ENCODE peak calls at places on chromosomes 6 and 20, in four cellular contexts. U is K562, Z is GM12878, J is HepG2. F is an unnamed sample.

GRCh38 chr20:2873747-2874041 is 413 bp downstream of the PTPRA start:
- DNase-seq in Z (no peak), U (peak; percentile 61), J (peak; percentile 55), F (peak; percentile 88)

GRCh38 chr20:33947709-33948295 is 45.9 kb upstream of the RALY start:
- DNase-seq in U (peak; percentile 91), Z (peak; percentile 19), J (peak; percentile 83), F (peak; percentile 53)

GRCh38 chr6:4291453-4292403 is 156.4 kb upstream of the ECI2 start:
- DNase-seq in U (peak; percentile 24), J (peak; percentile 20), Z (no peak), F (no peak)

GRCh38 chr6:151733680-151734320 is 73.7 kb upstream of the ESR1 start:
- DNase-seq in Z (no peak), U (no peak), J (no peak), F (no peak)

GRCh38 chr20:36144336-36144735 is 10.2 kb upstream of the EPB41L1 start:
- DNase-seq in U (no peak), J (no peak), Z (no peak), F (no peak)

GRCh38 chr20:31430568-31431095 is 9.8 kb upstream of the DEFB123 start:
- DNase-seq in J (no peak), Z (no peak), U (no peak), F (no peak)

GRCh38 chr6:46626228-46626909 is 26.2 kb downstream of the CYP39A1 start:
- DNase-seq in U (no peak), Z (peak; percentile 7), J (peak; percentile 33), F (peak; percentile 6)

GRCh38 chr6:110689275-110689935 is 125.9 kb downstream of the CDK19 start:
- DNase-seq in J (no peak), Z (no peak), U (no peak), F (no peak)

GRCh38 chr6:107819976-107820551 is 4.0 kb downstream of the SCML4 start:
- DNase-seq in Z (no peak), J (no peak), U (no peak), F (peak; percentile 61)

GRCh38 chr20:6053776-6054688 is at the start of gene LRRN4:
- DNase-seq in J (peak; percentile 34), U (no peak), Z (no peak), F (no peak)

GRCh38 chr6:122530440-122531046 is 58.9 kb upstream of the SERINC1 start:
- DNase-seq in J (peak; percentile 69), U (peak; percentile 59), Z (peak; percentile 27), F (peak; percentile 44)

GRCh38 chr6:155066371-155066770 is 71.3 kb downstream of the TIAM2 start:
- DNase-seq in Z (no peak), J (no peak), U (no peak), F (no peak)

GRCh38 chr6:138590796-138591709 is 91.8 kb upstream of the NHSL1 start:
- DNase-seq in Z (peak; percentile 31), U (peak; percentile 73), J (peak; percentile 89), F (peak; percentile 51)

GRCh38 chr6:142570221-142570671 is 268.4 kb downstream of the ADGRG6 start:
- DNase-seq in Z (no peak), J (peak; percentile 40), U (no peak), F (no peak)

GRCh38 chr6:167235421-167236238 is 55.5 kb upstream of the UNC93A start:
- DNase-seq in U (no peak), J (no peak), Z (no peak), F (no peak)

GRCh38 chr6:109503327-109504224 is 20.6 kb upstream of the ZBTB24 start:
- DNase-seq in U (no peak), J (no peak), Z (no peak), F (no peak)
- TF ChIP-seq ZBTB33 in U (no peak), J (no peak), Z (no peak), F (no peak)

GRCh38 chr20:4947817-4948559 is 53.3 kb downstream of the SLC23A2 start:
- DNase-seq in J (no peak), U (no peak), Z (no peak), F (no peak)
- TF ChIP-seq NFIC in J (no peak), U (no peak), Z (no peak), F (no peak)

GRCh38 chr6:135423649-135424128 is 73.9 kb downstream of the AHI1 start:
- DNase-seq in Z (peak; percentile 16), J (peak; percentile 52), U (peak; percentile 36), F (peak; percentile 18)

GRCh38 chr6:135418040-135418439 is 79.5 kb downstream of the AHI1 start:
- DNase-seq in Z (no peak), J (no peak), U (no peak), F (no peak)

GRCh38 chr6:135424385-135424784 is 73.2 kb downstream of the AHI1 start:
- DNase-seq in U (no peak), J (no peak), Z (no peak), F (no peak)

GRCh38 chr6:135419162-135419561 is 78.4 kb downstream of the AHI1 start:
- DNase-seq in U (no peak), Z (no peak), J (no peak), F (no peak)
- TF ChIP-seq ZBTB33 in U (no peak), Z (no peak), J (no peak), F (no peak)

GRCh38 chr6:169720207-169720855 is 4.0 kb downstream of the PHF10 start:
- DNase-seq in U (no peak), J (no peak), Z (no peak), F (no peak)
- TF ChIP-seq NFIC in U (no peak), J (no peak), Z (no peak), F (no peak)

DNA sequence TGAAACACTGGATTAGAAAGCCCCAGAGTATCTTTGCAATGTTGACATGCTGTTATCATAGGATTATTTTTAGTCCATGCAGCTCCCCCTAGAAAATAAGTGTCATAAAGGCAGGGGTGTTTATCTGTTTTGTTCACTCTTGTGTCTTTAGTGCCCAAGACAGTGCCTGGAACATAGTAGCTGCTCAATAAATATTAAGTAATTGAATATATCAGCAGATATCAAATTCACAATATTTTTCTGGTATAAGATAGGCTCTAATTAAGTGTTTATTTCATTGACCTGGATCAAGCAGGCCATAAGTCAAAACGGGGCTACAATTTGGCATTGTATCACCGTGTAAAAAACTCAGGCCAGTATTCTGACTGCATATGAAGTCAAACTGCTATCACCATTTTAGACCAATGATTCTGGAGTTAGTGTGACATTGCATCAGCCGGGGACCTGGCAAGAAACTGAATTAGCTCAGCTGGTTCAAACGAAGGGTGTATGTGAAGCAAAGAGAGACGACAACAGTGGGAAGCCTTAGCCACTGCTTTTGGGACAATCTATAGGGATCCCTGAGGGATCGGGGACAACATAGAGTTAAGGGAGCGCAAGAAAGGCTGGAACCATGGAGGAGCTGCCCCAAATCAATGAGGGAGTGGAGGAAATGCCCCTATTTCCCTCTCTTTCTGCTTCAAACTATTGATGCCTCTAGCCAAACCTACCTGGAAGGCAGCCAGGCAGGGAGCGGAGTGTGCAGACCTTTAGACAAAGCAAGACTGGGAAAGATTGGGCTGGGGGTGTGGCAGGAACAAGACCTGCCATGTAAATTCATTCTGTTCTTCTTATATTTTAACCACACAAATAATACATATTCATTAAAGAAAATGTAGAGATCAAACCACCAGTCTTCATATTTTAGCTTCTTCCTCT is 112.2 kb downstream of the PLEKHG1 start:
- DNase-seq in Z (no peak), U (no peak), J (no peak), F (no peak)
- TF ChIP-seq ZBTB33 in Z (no peak), U (no peak), J (no peak), F (no peak)

GRCh38 chr6:113137411-113137810 is 719.7 kb upstream of the MARCKS start:
- DNase-seq in Z (no peak), J (no peak), U (no peak), F (no peak)
- TF ChIP-seq NFIC in Z (no peak), J (no peak), U (no peak), F (no peak)